ENCODE peak calls at places on chromosomes 4 and X, in ten cellular contexts. M, H, X, A, T, J, K, B, L and V are unnamed samples.

GRCh38 chrX:154115071-154115470 is 17.6 kb upstream of the MECP2 start:
- DNase-seq in M (no peak), H (no peak), X (no peak), A (no peak), T (no peak), J (no peak), K (no peak), B (no peak), L (no peak), V (no peak)

GRCh38 chr4:124641715-124642380 is 70.7 kb downstream of the ANKRD50 start:
- DNase-seq in M (peak; percentile 95), H (no peak), X (peak; percentile 81), A (no peak), T (peak; percentile 94), J (no peak), K (no peak), B (peak; percentile 73), L (peak; percentile 8), V (peak; percentile 94)

GRCh38 chr4:121551881-121552280 is 144.9 kb downstream of the ANXA5 start:
- DNase-seq in M (peak; percentile 40), H (no peak), X (no peak), A (no peak), T (no peak), J (no peak), K (no peak), B (no peak), L (no peak), V (no peak)

GRCh38 chrX:77785400-77785745 is 643 bp downstream of the ATRX start:
- DNase-seq in M (peak; percentile 17), H (peak; percentile 20), X (peak; percentile 18), A (peak; percentile 13), T (peak; percentile 8), J (no peak), K (no peak), B (peak; percentile 46), L (no peak), V (no peak)

GRCh38 chr4:59135248-59135802 is 2025.1 kb upstream of the IGFBP7 start:
- DNase-seq in M (no peak), H (no peak), X (no peak), A (no peak), T (no peak), J (no peak), K (no peak), B (no peak), L (no peak), V (no peak)

GRCh38 chrX:74300869-74301268 is 3.1 kb upstream of the ZCCHC13 start:
- DNase-seq in M (no peak), H (no peak), X (no peak), A (no peak), T (no peak), J (no peak), K (no peak), B (no peak), L (no peak), V (no peak)

GRCh38 chr4:40173470-40173875 is 23.4 kb upstream of the RHOH start:
- DNase-seq in M (no peak), H (no peak), X (no peak), A (no peak), T (no peak), J (no peak), K (no peak), B (no peak), L (no peak), V (no peak)

GRCh38 chr4:186260504-186261448 is 5.2 kb upstream of the F11 start:
- DNase-seq in M (peak; percentile 2), H (peak; percentile 31), X (no peak), A (no peak), T (peak; percentile 69), J (no peak), K (no peak), B (no peak), L (no peak), V (no peak)

GRCh38 chrX:41921492-41922124 is 1.7 kb downstream of the CASK start:
- DNase-seq in M (peak; percentile 64), H (no peak), X (peak; percentile 27), A (no peak), T (peak; percentile 37), J (no peak), K (no peak), B (peak; percentile 75), L (peak; percentile 58), V (no peak)

GRCh38 chr4:112231779-112232713 is at the start of gene AP1AR:
- DNase-seq in M (peak; percentile 60), H (peak; percentile 96), X (peak; percentile 79), A (peak; percentile 89), T (peak; percentile 64), J (peak; percentile 86), K (peak; percentile 60), B (peak; percentile 72), L (peak; percentile 75), V (no peak)

GRCh38 chrX:12825801-12826200 is 34.6 kb downstream of the PRPS2 start:
- DNase-seq in M (no peak), H (no peak), X (peak; percentile 15), A (no peak), T (peak; percentile 3), J (no peak), K (no peak), B (peak; percentile 2), L (no peak), V (peak; percentile 26)

GRCh38 chr4:110823251-110823650 is 200.4 kb upstream of the PITX2 start:
- DNase-seq in M (peak; percentile 89), H (no peak), X (peak; percentile 12), A (no peak), T (peak; percentile 60), J (no peak), K (no peak), B (no peak), L (no peak), V (no peak)

GRCh38 chr4:141705048-141705746 is 68.8 kb downstream of the IL15 start:
- DNase-seq in M (no peak), H (no peak), X (no peak), A (no peak), T (no peak), J (no peak), K (no peak), B (no peak), L (no peak), V (no peak)

GRCh38 chr4:141703497-141703896 is 67.1 kb downstream of the IL15 start:
- DNase-seq in M (no peak), H (no peak), X (no peak), A (no peak), T (no peak), J (no peak), K (no peak), B (no peak), L (no peak), V (no peak)

GRCh38 chr4:141706445-141706844 is 70.1 kb downstream of the IL15 start:
- DNase-seq in M (no peak), H (no peak), X (no peak), A (no peak), T (no peak), J (no peak), K (no peak), B (peak; percentile 28), L (no peak), V (no peak)

GRCh38 chr4:141705747-141706377 is 69.5 kb downstream of the IL15 start:
- DNase-seq in M (no peak), H (no peak), X (no peak), A (no peak), T (no peak), J (no peak), K (no peak), B (peak; percentile 46), L (no peak), V (no peak)

GRCh38 chr4:141702472-141703182 is 66.2 kb downstream of the IL15 start:
- DNase-seq in M (no peak), H (peak; percentile 12), X (peak; percentile 23), A (no peak), T (peak; percentile 49), J (no peak), K (no peak), B (peak; percentile 66), L (no peak), V (no peak)
- TF ChIP-seq CTCF in M (no peak), H (no peak), X (no peak), A (no peak), T (no peak), J (no peak), K (no peak), B (no peak), L (no peak), V (peak; percentile 14)

GRCh38 chr4:128287871-128288688 is 467 bp upstream of the PGRMC2 start:
- DNase-seq in M (peak; percentile 98), H (peak; percentile 100), X (peak; percentile 100), A (peak; percentile 100), T (peak; percentile 99), J (peak; percentile 99), K (peak; percentile 98), B (peak; percentile 99), L (peak; percentile 99), V (peak; percentile 97)
- TF ChIP-seq CTCF in M (no peak), H (peak; percentile 11), X (peak; percentile 3), A (peak; percentile 61), T (peak; percentile 28), J (peak; percentile 47), K (peak; percentile 61), B (no peak), L (no peak), V (peak; percentile 5)

DNA sequence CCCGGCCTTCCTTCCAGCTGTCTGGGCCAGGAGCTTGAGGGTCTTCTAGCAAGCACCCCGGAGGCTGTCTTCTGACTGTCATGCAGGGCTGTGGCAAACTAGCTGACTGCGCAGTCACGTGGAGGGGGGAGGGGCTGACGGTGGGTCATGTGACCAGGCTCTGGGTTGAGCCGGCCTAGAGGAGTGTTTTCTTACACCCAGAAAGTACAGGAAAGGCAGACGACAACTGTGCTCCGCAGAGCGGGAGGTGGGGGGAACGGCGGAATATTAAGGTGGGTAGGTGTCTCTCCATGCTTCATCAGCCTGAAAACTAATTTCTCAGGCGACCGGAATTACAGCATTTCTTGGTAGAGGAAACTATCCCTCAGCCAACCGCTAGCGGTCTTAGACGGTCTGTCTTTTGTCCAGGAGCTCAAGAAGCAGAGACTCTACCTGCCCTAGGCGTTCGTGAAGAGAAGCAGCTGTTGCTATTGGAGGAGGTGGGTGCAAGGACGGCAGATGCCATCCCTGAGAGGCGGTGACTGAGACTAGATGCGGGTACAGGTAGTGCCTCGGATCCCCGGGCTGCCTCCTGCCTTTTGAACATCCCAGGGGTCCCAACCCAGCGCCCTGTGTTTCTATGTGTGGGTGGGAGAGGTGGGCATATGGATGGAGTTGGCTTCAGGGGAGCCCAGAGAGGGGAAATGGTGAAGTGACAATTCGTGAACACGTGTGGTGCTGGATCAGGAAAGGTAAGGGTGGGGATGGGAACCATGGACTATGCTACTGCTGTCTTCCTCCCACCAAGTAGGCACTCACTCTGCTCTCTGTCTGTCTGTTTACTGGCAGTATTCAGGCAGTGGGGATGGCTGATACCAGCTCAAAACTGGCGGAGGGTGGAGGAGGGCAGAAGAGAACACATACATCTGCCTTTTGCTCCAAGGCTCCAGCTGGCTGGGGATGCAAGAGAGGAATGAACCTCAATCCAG is 8.8 kb downstream of the GPRASP1 start:
- DNase-seq in M (peak; percentile 69), H (peak; percentile 84), X (peak; percentile 71), A (peak; percentile 88), T (peak; percentile 58), J (peak; percentile 80), K (peak; percentile 80), B (peak; percentile 77), L (peak; percentile 67), V (peak; percentile 15)
- TF ChIP-seq CTCF in M (no peak), H (no peak), X (no peak), A (peak; percentile 35), T (no peak), J (no peak), K (no peak), B (peak; percentile 27), L (no peak), V (no peak)

DNA sequence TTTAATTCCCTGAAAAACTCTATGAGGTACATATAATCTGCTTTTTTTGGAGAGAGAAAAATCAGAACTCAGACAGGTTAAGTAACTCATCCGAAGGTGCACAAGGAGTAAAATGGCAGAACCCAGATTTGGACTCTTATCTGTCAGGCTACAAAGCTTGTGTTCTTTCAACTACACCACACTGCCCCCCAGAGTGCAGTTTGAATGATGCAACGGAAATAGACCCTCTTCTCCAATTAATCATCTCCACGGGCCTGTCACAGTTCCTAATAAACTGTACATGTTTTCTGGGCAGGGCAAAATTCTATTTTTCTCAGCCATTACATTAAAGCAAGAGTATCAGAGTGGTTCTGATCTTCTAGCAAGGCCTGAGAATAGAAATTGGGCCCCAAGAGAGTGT is 35.3 kb upstream of the DCX start:
- DNase-seq in M (peak; percentile 25), H (peak; percentile 56), X (no peak), A (no peak), T (no peak), J (no peak), K (no peak), B (no peak), L (peak; percentile 23), V (no peak)
- TF ChIP-seq CTCF in M (peak; percentile 32), H (peak; percentile 44), X (no peak), A (no peak), T (peak; percentile 4), J (no peak), K (no peak), B (no peak), L (no peak), V (peak; percentile 39)